ENCODE peak calls at places on chromosomes 2 and 18, in eight cellular contexts. M is amygdala; G is COR-L47; W is HFFc6; I is stimulated activated CD4-positive, alpha-beta T cell treated with anti-CD3 and anti-CD28 coated beads, Interleukin-4, amount 100 ng/mL, for 24 hours; B is caudate nucleus; A is sciatic nerve; Y is stimulated activated CD8-positive, alpha-beta memory T cell treated with anti-CD3 and anti-CD28 coated beads, Interleukin-7, amount 100 ng/mL, for 48 hours. N is an unnamed sample.

GRCh38 chr18:34723143-34723542 is 13.0 kb downstream of the DTNA start:
- DNase-seq in B (no peak), G (no peak), Y (no peak), A (no peak), W (no peak), I (no peak), M (no peak), N (no peak)

GRCh38 chr2:187991389-187991788 is 300.3 kb upstream of the GULP1 start:
- DNase-seq in G (no peak), Y (no peak), M (no peak), A (no peak), B (no peak), I (no peak), W (no peak), N (no peak)

GRCh38 chr18:48161201-48161910 is 230.9 kb upstream of the SMAD2 start:
- DNase-seq in Y (peak; percentile 27), I (peak; percentile 63), W (peak; percentile 16), G (peak; percentile 99), B (peak; percentile 64), A (peak; percentile 92), M (peak; percentile 19), N (no peak)

GRCh38 chr2:149160701-149161217 is 122.3 kb downstream of the LYPD6B start:
- DNase-seq in G (no peak), B (no peak), M (no peak), A (no peak), Y (peak; percentile 26), W (no peak), I (peak; percentile 22), N (no peak)

GRCh38 chr2:240217431-240218301 is 77.2 kb upstream of the OTOS start:
- DNase-seq in W (no peak), M (no peak), I (no peak), A (no peak), B (no peak), Y (no peak), G (no peak), N (no peak)

GRCh38 chr18:35406666-35407065 is 29.5 kb upstream of the ZNF396 start:
- DNase-seq in B (no peak), G (no peak), W (no peak), A (no peak), I (no peak), M (no peak), Y (no peak), N (no peak)

GRCh38 chr2:165587335-165587938 is 117.9 kb downstream of the CSRNP3 start:
- DNase-seq in B (no peak), M (no peak), Y (no peak), A (no peak), W (no peak), G (no peak), I (no peak), N (no peak)

GRCh38 chr2:70964596-70965386 is 13.6 kb upstream of the ANKRD53 start:
- DNase-seq in M (no peak), Y (peak; percentile 58), I (peak; percentile 82), W (peak; percentile 19), G (peak; percentile 54), A (peak; percentile 86), B (no peak), N (peak; percentile 62)

GRCh38 chr2:84914334-84914733 is 8.9 kb downstream of the TMSB10 start:
- DNase-seq in B (no peak), W (no peak), I (no peak), G (no peak), A (no peak), Y (no peak), M (no peak), N (no peak)

GRCh38 chr2:161424992-161425391 is 8.9 kb downstream of the TBR1 start:
- DNase-seq in G (no peak), W (no peak), M (no peak), I (no peak), B (no peak), Y (no peak), A (no peak), N (no peak)

GRCh38 chr2:217993817-217994459 is 8.9 kb downstream of the TNS1 start:
- DNase-seq in M (no peak), I (peak; percentile 52), G (peak; percentile 22), B (peak; percentile 32), W (no peak), Y (peak; percentile 33), A (peak; percentile 85), N (no peak)

GRCh38 chr2:37098416-37099118 is 14.2 kb downstream of the GPATCH11 start:
- DNase-seq in B (no peak), M (no peak), A (no peak), G (no peak), Y (no peak), W (no peak), I (no peak), N (no peak)

GRCh38 chr18:51134721-51135120 is 62.8 kb downstream of the MEX3C start:
- DNase-seq in W (no peak), M (no peak), A (no peak), Y (no peak), G (no peak), B (no peak), I (no peak), N (no peak)

GRCh38 chr18:8081872-8082553 is 514.9 kb downstream of the PTPRM start:
- DNase-seq in Y (no peak), B (no peak), M (no peak), W (no peak), A (no peak), G (peak; percentile 84), I (no peak), N (no peak)

GRCh38 chr2:212013656-212014055 is 524.9 kb downstream of the ERBB4 start:
- DNase-seq in Y (no peak), I (no peak), G (no peak), A (no peak), M (no peak), W (no peak), B (no peak), N (no peak)

GRCh38 chr18:23306842-23307241 is 146.2 kb upstream of the RIOK3 start:
- DNase-seq in I (no peak), A (no peak), B (no peak), M (no peak), G (no peak), Y (no peak), W (no peak), N (no peak)

GRCh38 chr2:221096651-221097567 is 475.2 kb downstream of the EPHA4 start:
- DNase-seq in I (no peak), W (no peak), G (no peak), Y (no peak), A (no peak), B (no peak), M (no peak), N (no peak)

GRCh38 chr2:121690095-121690494 is 40.8 kb upstream of the CLASP1 start:
- DNase-seq in W (no peak), G (no peak), M (no peak), B (no peak), Y (no peak), A (no peak), I (no peak), N (no peak)

GRCh38 chr2:209614630-209615369 is 156.8 kb upstream of the UNC80 start:
- DNase-seq in M (no peak), W (no peak), I (no peak), Y (no peak), A (no peak), G (no peak), B (no peak), N (peak; percentile 92)

GRCh38 chr2:75157435-75157834 is 41.9 kb downstream of the TACR1 start:
- DNase-seq in A (no peak), G (no peak), M (no peak), W (no peak), B (no peak), I (no peak), Y (no peak), N (no peak)

GRCh38 chr2:85549826-85550225 is 10.9 kb downstream of the MAT2A start:
- DNase-seq in I (no peak), B (no peak), A (no peak), G (no peak), Y (no peak), M (no peak), W (peak; percentile 80), N (no peak)

GRCh38 chr2:232960862-232961261 is 52.2 kb downstream of the NGEF start:
- DNase-seq in A (no peak), Y (no peak), B (no peak), G (no peak), M (no peak), W (no peak), I (no peak), N (no peak)

GRCh38 chr2:132584976-132585817 is 84.8 kb downstream of the LYPD1 start:
- DNase-seq in Y (no peak), A (no peak), M (no peak), W (no peak), G (no peak), B (no peak), I (no peak), N (no peak)

GRCh38 chr2:165868211-165868610 is 74.2 kb upstream of the GALNT3 start:
- DNase-seq in W (no peak), Y (no peak), B (no peak), M (no peak), G (peak; percentile 41), I (no peak), A (no peak), N (no peak)

GRCh38 chr2:239926587-239927234 is 98.4 kb downstream of the NDUFA10 start:
- DNase-seq in M (no peak), A (no peak), B (no peak), I (no peak), G (no peak), W (no peak), Y (no peak), N (no peak)

GRCh38 chr2:207516206-207516605 is 13.6 kb upstream of the CREB1 start:
- DNase-seq in W (peak; percentile 9), I (no peak), Y (no peak), A (no peak), G (no peak), M (no peak), B (no peak), N (no peak)

GRCh38 chr2:36370281-36370680 is 14.7 kb downstream of the CRIM1 start:
- DNase-seq in B (no peak), Y (no peak), I (no peak), M (no peak), G (no peak), A (no peak), W (no peak), N (no peak)

GRCh38 chr2:95039410-95039809 is 13.9 kb downstream of the MAL start:
- DNase-seq in B (no peak), W (no peak), Y (no peak), M (no peak), I (peak; percentile 63), G (no peak), A (no peak), N (no peak)

GRCh38 chr2:178008636-178009289 is 63.8 kb downstream of the PDE11A start:
- DNase-seq in G (peak; percentile 98), W (peak; percentile 81), A (no peak), M (peak; percentile 30), Y (no peak), B (no peak), I (no peak), N (no peak)

GRCh38 chr2:130336877-130337734 is 5.6 kb upstream of the IMP4 start:
- DNase-seq in B (peak; percentile 37), I (peak; percentile 59), G (peak; percentile 70), M (no peak), A (peak; percentile 85), Y (no peak), W (peak; percentile 72), N (peak; percentile 67)

GRCh38 chr2:217297096-217297495 is 437.2 kb upstream of the TNP1 start:
- DNase-seq in A (no peak), Y (no peak), M (no peak), W (no peak), G (no peak), I (no peak), B (no peak), N (no peak)

GRCh38 chr18:21672868-21673267 is 31.7 kb downstream of the ABHD3 start:
- DNase-seq in B (no peak), I (no peak), M (no peak), W (no peak), G (no peak), Y (no peak), A (no peak), N (no peak)

GRCh38 chr2:127597984-127598380 is 48.0 kb upstream of the GPR17 start:
- DNase-seq in B (no peak), G (no peak), A (no peak), Y (no peak), W (peak; percentile 63), M (no peak), I (no peak), N (no peak)